ENCODE peak calls at places on chromosome 20, in seven cellular contexts. One of them, this sample, is unnamed.

GRCh38 chr20:59221881-59222238 is 58.2 kb downstream of the ZNF831 start:
- DNase-seq in GM12878: no peak
- DNase-seq in HepG2: no peak
- DNase-seq in H1: no peak
- DNase-seq in SK-N-SH: no peak
- DNase-seq in K562: no peak
- DNase-seq in HCT116: no peak
- DNase-seq in this sample: no peak

GRCh38 chr20:5065489-5066383 is 54.0 kb downstream of the PCNA start:
- DNase-seq in HepG2: peak; percentile 84
- DNase-seq in K562: no peak
- DNase-seq in GM12878: no peak
- DNase-seq in H1: no peak
- DNase-seq in HCT116: peak; percentile 88
- DNase-seq in SK-N-SH: no peak
- DNase-seq in this sample: peak; percentile 61

GRCh38 chr20:7609250-7609649 is 331.0 kb downstream of the HAO1 start:
- DNase-seq in HepG2: no peak
- DNase-seq in H1: no peak
- DNase-seq in SK-N-SH: no peak
- DNase-seq in K562: no peak
- DNase-seq in GM12878: no peak
- DNase-seq in HCT116: no peak
- DNase-seq in this sample: no peak

GRCh38 chr20:62952373-62953166 is at the start of gene SLC17A9:
- DNase-seq in SK-N-SH: no peak
- DNase-seq in HepG2: peak; percentile 94
- DNase-seq in K562: peak; percentile 32
- DNase-seq in HCT116: peak; percentile 48
- DNase-seq in GM12878: peak; percentile 37
- DNase-seq in H1: no peak
- DNase-seq in this sample: no peak

GRCh38 chr20:50415516-50416268 is 94.5 kb upstream of the PTPN1 start:
- DNase-seq in GM12878: no peak
- DNase-seq in SK-N-SH: peak; percentile 79
- DNase-seq in HCT116: peak; percentile 50
- DNase-seq in K562: no peak
- DNase-seq in H1: no peak
- DNase-seq in HepG2: peak; percentile 86
- DNase-seq in this sample: peak; percentile 96

GRCh38 chr20:17626217-17627007 is 55.6 kb downstream of the RRBP1 start:
- DNase-seq in HepG2: no peak
- DNase-seq in HCT116: no peak
- DNase-seq in H1: no peak
- DNase-seq in GM12878: no peak
- DNase-seq in K562: no peak
- DNase-seq in SK-N-SH: no peak
- DNase-seq in this sample: no peak

GRCh38 chr20:20295621-20296498 is 72.0 kb upstream of the INSM1 start:
- DNase-seq in K562: no peak
- DNase-seq in HepG2: no peak
- DNase-seq in GM12878: no peak
- DNase-seq in SK-N-SH: no peak
- DNase-seq in HCT116: no peak
- DNase-seq in H1: no peak
- DNase-seq in this sample: no peak

GRCh38 chr20:17225891-17226409 is 890 bp upstream of the PCSK2 start:
- DNase-seq in HepG2: no peak
- DNase-seq in H1: no peak
- DNase-seq in SK-N-SH: peak; percentile 31
- DNase-seq in HCT116: no peak
- DNase-seq in GM12878: no peak
- DNase-seq in K562: no peak
- DNase-seq in this sample: no peak

GRCh38 chr20:11585752-11586352 is 331.8 kb upstream of the BTBD3 start:
- DNase-seq in HCT116: peak; percentile 23
- DNase-seq in H1: no peak
- DNase-seq in K562: no peak
- DNase-seq in GM12878: no peak
- DNase-seq in SK-N-SH: no peak
- DNase-seq in HepG2: peak; percentile 16
- DNase-seq in this sample: peak; percentile 30

GRCh38 chr20:11972478-11972877 is 54.8 kb downstream of the BTBD3 start:
- DNase-seq in GM12878: no peak
- DNase-seq in HCT116: no peak
- DNase-seq in K562: no peak
- DNase-seq in H1: no peak
- DNase-seq in HepG2: no peak
- DNase-seq in SK-N-SH: no peak
- DNase-seq in this sample: no peak

GRCh38 chr20:56875052-56875663 is 246.1 kb downstream of the TFAP2C start:
- DNase-seq in GM12878: no peak
- DNase-seq in HCT116: peak; percentile 10
- DNase-seq in H1: no peak
- DNase-seq in SK-N-SH: no peak
- DNase-seq in HepG2: no peak
- DNase-seq in K562: no peak
- DNase-seq in this sample: peak; percentile 66

GRCh38 chr20:21308340-21308739 is 5.2 kb downstream of the XRN2 start:
- DNase-seq in H1: no peak
- DNase-seq in HepG2: no peak
- DNase-seq in K562: no peak
- DNase-seq in SK-N-SH: no peak
- DNase-seq in HCT116: no peak
- DNase-seq in GM12878: no peak
- DNase-seq in this sample: no peak

GRCh38 chr20:40962733-40963504 is 65.7 kb upstream of the TOP1 start:
- DNase-seq in SK-N-SH: peak; percentile 81
- DNase-seq in H1: peak; percentile 33
- DNase-seq in GM12878: no peak
- DNase-seq in HCT116: peak; percentile 51
- DNase-seq in K562: peak; percentile 85
- DNase-seq in HepG2: peak; percentile 72
- DNase-seq in this sample: peak; percentile 88

GRCh38 chr20:33790571-33790970 is 20.6 kb upstream of the CHMP4B start:
- DNase-seq in HepG2: no peak
- DNase-seq in H1: no peak
- DNase-seq in SK-N-SH: no peak
- DNase-seq in HCT116: no peak
- DNase-seq in K562: no peak
- DNase-seq in GM12878: no peak
- DNase-seq in this sample: no peak

GRCh38 chr20:24045621-24046020 is 57.0 kb upstream of the GGTLC1 start:
- DNase-seq in K562: no peak
- DNase-seq in SK-N-SH: no peak
- DNase-seq in HepG2: no peak
- DNase-seq in GM12878: no peak
- DNase-seq in H1: no peak
- DNase-seq in HCT116: no peak
- DNase-seq in this sample: no peak
- TF ChIP-seq JUND in K562: no peak
- TF ChIP-seq JUND in SK-N-SH: no peak
- TF ChIP-seq JUND in HepG2: no peak
- TF ChIP-seq JUND in GM12878: no peak
- TF ChIP-seq JUND in H1: no peak
- TF ChIP-seq JUND in HCT116: no peak
- TF ChIP-seq JUND in this sample: no peak

GRCh38 chr20:36929691-36930090 is 21.8 kb downstream of the SAMHD1 start:
- DNase-seq in SK-N-SH: no peak
- DNase-seq in H1: no peak
- DNase-seq in HCT116: no peak
- DNase-seq in HepG2: no peak
- DNase-seq in K562: no peak
- DNase-seq in GM12878: no peak
- DNase-seq in this sample: no peak
- TF ChIP-seq JUND in SK-N-SH: no peak
- TF ChIP-seq JUND in H1: no peak
- TF ChIP-seq JUND in HCT116: no peak
- TF ChIP-seq JUND in HepG2: no peak
- TF ChIP-seq JUND in K562: no peak
- TF ChIP-seq JUND in GM12878: no peak
- TF ChIP-seq JUND in this sample: no peak

GRCh38 chr20:46057856-46058655 is 29.0 kb downstream of the SLC12A5 start:
- DNase-seq in HepG2: no peak
- DNase-seq in SK-N-SH: no peak
- DNase-seq in GM12878: no peak
- DNase-seq in K562: no peak
- DNase-seq in H1: no peak
- DNase-seq in HCT116: no peak
- DNase-seq in this sample: no peak
- TF ChIP-seq JUND in HepG2: no peak
- TF ChIP-seq JUND in SK-N-SH: no peak
- TF ChIP-seq JUND in GM12878: no peak
- TF ChIP-seq JUND in K562: no peak
- TF ChIP-seq JUND in H1: no peak
- TF ChIP-seq JUND in HCT116: no peak
- TF ChIP-seq JUND in this sample: no peak

DNA sequence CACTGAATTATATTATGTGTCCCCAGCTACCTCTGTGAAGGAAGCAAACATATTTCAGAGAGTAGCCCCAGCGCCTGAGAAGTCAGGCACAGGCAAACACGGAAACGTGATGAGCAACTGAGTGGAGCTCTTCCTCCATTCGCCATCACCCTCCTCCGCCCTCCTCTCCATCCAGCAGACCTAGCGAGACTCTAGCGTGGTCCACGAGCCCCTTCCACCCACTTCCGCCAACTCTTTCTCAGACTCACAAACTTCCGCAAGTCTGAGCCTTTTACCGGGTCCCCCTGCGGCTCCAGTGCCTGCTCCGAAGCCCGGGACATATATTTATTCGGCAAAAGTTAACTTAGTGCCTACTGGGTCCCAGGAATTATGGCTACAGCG is 548 bp downstream of the SNRPB start:
- DNase-seq in GM12878: peak; percentile 12
- DNase-seq in SK-N-SH: peak; percentile 72
- DNase-seq in HepG2: peak; percentile 65
- DNase-seq in H1: no peak
- DNase-seq in K562: peak; percentile 45
- DNase-seq in HCT116: no peak
- DNase-seq in this sample: peak; percentile 55
- TF ChIP-seq JUND in GM12878: no peak
- TF ChIP-seq JUND in SK-N-SH: no peak
- TF ChIP-seq JUND in HepG2: no peak
- TF ChIP-seq JUND in H1: no peak
- TF ChIP-seq JUND in K562: no peak
- TF ChIP-seq JUND in HCT116: no peak
- TF ChIP-seq JUND in this sample: no peak